ENCODE peak calls at places on chromosomes 13 and 19, in nine cellular contexts. One of them, this sample, is unnamed.

GRCh38 chr19:887072-887471 is 5.9 kb downstream of the MED16 start:
- DNase-seq in cardiac septum: no peak
- DNase-seq in GM23338: no peak
- DNase-seq in germinal center: no peak
- DNase-seq in RWPE1: no peak
- DNase-seq in stimulated activated CD4-positive, alpha-beta T cell treated with anti-CD3 and anti-CD28 coated beads, Interleukin-12 subunit alpha, Interleukin-12 subunit beta, amount 100 ng/mL, for 4 hours: no peak
- DNase-seq in HAP-1: no peak
- DNase-seq in ELF-1: peak; percentile 62
- DNase-seq in AG09309: peak; percentile 25
- DNase-seq in this sample: no peak

GRCh38 chr13:30774214-30774730 is 38.9 kb downstream of the ALOX5AP start:
- DNase-seq in cardiac septum: no peak
- DNase-seq in GM23338: no peak
- DNase-seq in germinal center: no peak
- DNase-seq in RWPE1: no peak
- DNase-seq in stimulated activated CD4-positive, alpha-beta T cell treated with anti-CD3 and anti-CD28 coated beads, Interleukin-12 subunit alpha, Interleukin-12 subunit beta, amount 100 ng/mL, for 4 hours: no peak
- DNase-seq in HAP-1: no peak
- DNase-seq in ELF-1: no peak
- DNase-seq in AG09309: no peak
- DNase-seq in this sample: no peak

GRCh38 chr19:48543121-48543710 is 8.8 kb upstream of the SULT2B1 start:
- DNase-seq in cardiac septum: no peak
- DNase-seq in GM23338: peak; percentile 46
- DNase-seq in germinal center: no peak
- DNase-seq in RWPE1: peak; percentile 88
- DNase-seq in stimulated activated CD4-positive, alpha-beta T cell treated with anti-CD3 and anti-CD28 coated beads, Interleukin-12 subunit alpha, Interleukin-12 subunit beta, amount 100 ng/mL, for 4 hours: no peak
- DNase-seq in HAP-1: no peak
- DNase-seq in ELF-1: peak; percentile 46
- DNase-seq in AG09309: no peak
- DNase-seq in this sample: peak; percentile 85

GRCh38 chr13:61728468-61728867 is 312.8 kb upstream of the PCDH20 start:
- DNase-seq in cardiac septum: no peak
- DNase-seq in GM23338: no peak
- DNase-seq in germinal center: no peak
- DNase-seq in RWPE1: no peak
- DNase-seq in stimulated activated CD4-positive, alpha-beta T cell treated with anti-CD3 and anti-CD28 coated beads, Interleukin-12 subunit alpha, Interleukin-12 subunit beta, amount 100 ng/mL, for 4 hours: no peak
- DNase-seq in HAP-1: no peak
- DNase-seq in ELF-1: no peak
- DNase-seq in AG09309: no peak
- DNase-seq in this sample: no peak

GRCh38 chr19:17391371-17392151 is 2.4 kb downstream of the CCDC194 start:
- DNase-seq in cardiac septum: no peak
- DNase-seq in GM23338: peak; percentile 49
- DNase-seq in germinal center: peak; percentile 30
- DNase-seq in RWPE1: no peak
- DNase-seq in stimulated activated CD4-positive, alpha-beta T cell treated with anti-CD3 and anti-CD28 coated beads, Interleukin-12 subunit alpha, Interleukin-12 subunit beta, amount 100 ng/mL, for 4 hours: no peak
- DNase-seq in HAP-1: no peak
- DNase-seq in ELF-1: no peak
- DNase-seq in AG09309: no peak
- DNase-seq in this sample: no peak

GRCh38 chr19:38079926-38080380 is 144.1 kb downstream of the DPF1 start:
- DNase-seq in cardiac septum: no peak
- DNase-seq in GM23338: peak; percentile 12
- DNase-seq in germinal center: peak; percentile 38
- DNase-seq in RWPE1: peak; percentile 46
- DNase-seq in stimulated activated CD4-positive, alpha-beta T cell treated with anti-CD3 and anti-CD28 coated beads, Interleukin-12 subunit alpha, Interleukin-12 subunit beta, amount 100 ng/mL, for 4 hours: no peak
- DNase-seq in HAP-1: no peak
- DNase-seq in ELF-1: no peak
- DNase-seq in AG09309: peak; percentile 77
- DNase-seq in this sample: peak; percentile 69

GRCh38 chr13:109785892-109786450 is 412 bp downstream of the IRS2 start:
- DNase-seq in cardiac septum: no peak
- DNase-seq in GM23338: peak; percentile 21
- DNase-seq in germinal center: peak; percentile 18
- DNase-seq in RWPE1: no peak
- DNase-seq in stimulated activated CD4-positive, alpha-beta T cell treated with anti-CD3 and anti-CD28 coated beads, Interleukin-12 subunit alpha, Interleukin-12 subunit beta, amount 100 ng/mL, for 4 hours: no peak
- DNase-seq in HAP-1: no peak
- DNase-seq in ELF-1: no peak
- DNase-seq in AG09309: no peak
- DNase-seq in this sample: no peak

GRCh38 chr19:15379996-15380647 is 535 bp upstream of the AKAP8 start:
- DNase-seq in cardiac septum: no peak
- DNase-seq in GM23338: peak; percentile 84
- DNase-seq in germinal center: no peak
- DNase-seq in RWPE1: peak; percentile 49
- DNase-seq in stimulated activated CD4-positive, alpha-beta T cell treated with anti-CD3 and anti-CD28 coated beads, Interleukin-12 subunit alpha, Interleukin-12 subunit beta, amount 100 ng/mL, for 4 hours: no peak
- DNase-seq in HAP-1: peak; percentile 57
- DNase-seq in ELF-1: peak; percentile 89
- DNase-seq in AG09309: no peak
- DNase-seq in this sample: peak; percentile 69

This sample was measured in mammary epithelial cell.